ENCODE peak calls at places on chromosome 15, in ten cellular contexts. A, L, V, F, M, O, K, J, B and H are unnamed samples.

GRCh38 chr15:99282129-99282528 is 30.8 kb downstream of the LRRC28 start:
- DNase-seq in L (no peak), A (no peak), O (no peak), M (no peak), J (no peak), K (peak; percentile 4), F (no peak), B (no peak), V (no peak), H (no peak)

GRCh38 chr15:32029862-32030781 is at the start of gene CHRNA7:
- DNase-seq in A (peak; percentile 43), J (peak; percentile 64), B (peak; percentile 76), K (peak; percentile 31), F (peak; percentile 25), L (peak; percentile 12), O (peak; percentile 71), M (peak; percentile 24), V (no peak), H (no peak)

GRCh38 chr15:35506272-35506870 is 39.6 kb downstream of the DPH6 start:
- DNase-seq in F (no peak), B (no peak), A (no peak), O (no peak), L (peak; percentile 79), M (no peak), V (no peak), K (peak; percentile 16), J (no peak), H (no peak)

GRCh38 chr15:75727851-75728715 is 15.4 kb upstream of the CSPG4 start:
- DNase-seq in F (peak; percentile 40), K (peak; percentile 58), O (no peak), A (peak; percentile 47), J (peak; percentile 69), V (no peak), M (peak; percentile 55), L (peak; percentile 23), B (peak; percentile 71), H (no peak)

GRCh38 chr15:91548588-91548987 is 304.9 kb upstream of the SLCO3A1 start:
- DNase-seq in V (no peak), O (no peak), B (no peak), L (no peak), J (no peak), A (no peak), M (no peak), F (no peak), K (no peak), H (no peak)

GRCh38 chr15:38685686-38686339 is 121.2 kb upstream of the RASGRP1 start:
- DNase-seq in O (no peak), B (no peak), M (no peak), L (no peak), V (no peak), F (no peak), A (no peak), K (no peak), J (no peak), H (no peak)

GRCh38 chr15:55917881-55918296 is 75.5 kb downstream of the NEDD4 start:
- DNase-seq in O (peak; percentile 50), L (peak; percentile 58), B (peak; percentile 52), K (peak; percentile 89), M (no peak), F (no peak), A (peak; percentile 88), V (peak; percentile 63), J (peak; percentile 49), H (peak; percentile 89)

GRCh38 chr15:70318594-70318993 is 220.9 kb upstream of the TLE3 start:
- DNase-seq in M (no peak), F (no peak), A (no peak), O (no peak), L (no peak), V (no peak), J (no peak), B (no peak), K (no peak), H (no peak)

GRCh38 chr15:26967719-26968269 is 3.2 kb upstream of the GABRG3 start:
- DNase-seq in F (no peak), M (no peak), J (no peak), A (no peak), L (no peak), O (no peak), K (no peak), V (no peak), B (no peak), H (no peak)
- H3K27ac ChIP-seq in F (no peak overlapping the region), M (no peak overlapping the region), J (no peak overlapping the region), A (no peak overlapping the region), L (no peak overlapping the region), O (no peak overlapping the region), K (no peak overlapping the region), V (no peak overlapping the region), B (no peak overlapping the region), H (no peak overlapping the region)

DNA sequence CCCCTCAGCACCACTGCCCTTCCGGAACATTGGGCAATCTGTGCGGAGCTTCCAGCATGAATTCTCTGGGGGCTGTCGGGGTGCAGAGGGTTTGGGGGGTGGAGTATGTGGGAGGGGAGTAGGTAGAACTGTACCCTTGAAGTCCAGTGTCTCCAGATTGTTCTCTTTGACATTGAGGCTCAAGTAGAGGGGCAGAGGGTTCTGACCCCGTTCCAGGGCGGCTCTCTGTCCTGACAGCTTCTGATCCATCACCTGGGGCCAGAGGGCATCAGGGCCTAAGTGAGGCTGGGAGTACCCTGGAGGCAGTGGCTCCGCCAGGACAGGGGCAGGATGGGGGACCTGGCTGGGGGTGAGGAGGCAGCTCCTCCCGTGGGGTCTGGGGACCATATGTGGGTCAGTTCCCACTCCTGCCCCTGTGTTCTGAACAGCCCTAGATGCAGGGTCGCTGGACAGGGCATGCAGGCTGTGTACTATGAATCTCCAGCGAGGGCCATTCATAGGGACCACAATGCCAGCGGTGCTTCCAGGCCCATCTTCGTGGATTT is 22.1 kb downstream of the PLA2G4D start:
- DNase-seq in A (no peak), F (no peak), K (no peak), M (no peak), V (no peak), J (no peak), L (no peak), B (no peak), O (no peak), H (no peak)
- H3K27ac ChIP-seq in A (no peak overlapping the region), F (no peak overlapping the region), K (no peak overlapping the region), M (no peak overlapping the region), V (no peak overlapping the region), J (no peak overlapping the region), L (no peak overlapping the region), B (no peak overlapping the region), O (no peak overlapping the region), H (no peak overlapping the region)

GRCh38 chr15:42919794-42920280 is 741 bp downstream of the TTBK2 start:
- DNase-seq in V (no peak), M (peak; percentile 36), A (peak; percentile 38), K (peak; percentile 35), B (no peak), F (peak; percentile 47), L (peak; percentile 29), O (no peak), J (no peak), H (no peak)

GRCh38 chr15:42920281-42921048 is at the start of gene TTBK2:
- DNase-seq in F (peak; percentile 96), B (peak; percentile 98), A (peak; percentile 99), M (peak; percentile 99), O (peak; percentile 97), K (peak; percentile 99), V (peak; percentile 87), J (peak; percentile 74), L (peak; percentile 96), H (peak; percentile 98)

GRCh38 chr15:42918047-42918446 is 2.5 kb downstream of the TTBK2 start:
- DNase-seq in A (no peak), L (no peak), O (no peak), F (no peak), B (no peak), J (no peak), M (no peak), V (no peak), K (no peak), H (no peak)

GRCh38 chr15:42919308-42919707 is 1.3 kb downstream of the TTBK2 start:
- DNase-seq in B (no peak), O (no peak), J (no peak), M (no peak), K (no peak), A (peak; percentile 16), F (no peak), L (no peak), V (no peak), H (no peak)

DNA sequence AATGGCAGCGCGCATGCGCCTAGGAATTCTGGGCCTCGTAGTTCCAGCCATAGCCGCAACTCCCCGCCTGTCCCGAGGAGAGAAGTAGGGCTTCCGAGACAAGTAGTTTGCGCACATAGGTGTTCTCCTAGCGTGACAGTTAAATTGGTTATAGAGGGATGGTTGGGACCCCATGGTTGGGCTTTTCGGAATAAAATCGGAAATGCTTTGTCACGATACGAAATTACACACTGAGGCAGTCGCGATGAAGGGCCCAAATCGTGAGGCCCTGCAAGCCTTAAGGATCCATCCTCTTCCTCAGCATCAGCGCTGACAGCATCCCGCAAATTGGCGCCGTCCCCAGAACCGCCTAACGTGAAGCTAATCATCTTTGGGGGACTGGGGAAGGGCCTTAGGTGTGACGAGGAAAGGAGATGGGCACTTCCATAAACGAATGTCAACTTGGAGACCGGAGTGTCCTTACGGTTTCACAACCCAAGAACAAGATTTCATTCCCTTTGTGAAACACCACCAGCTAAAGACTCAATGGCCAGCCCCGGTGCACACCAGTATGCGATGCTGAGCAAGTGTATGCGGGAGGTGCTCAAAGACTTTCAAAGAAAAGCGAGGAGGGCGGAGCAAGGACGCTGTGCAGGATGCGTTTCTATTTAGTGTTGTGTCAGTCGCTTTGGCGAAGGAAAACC is 612 bp upstream of the TTBK2 start:
- DNase-seq in F (peak; percentile 65), V (no peak), M (peak; percentile 31), K (no peak), J (no peak), L (no peak), O (no peak), A (peak; percentile 44), B (peak; percentile 27), H (no peak)
- H3K27ac ChIP-seq in F (peak overlapping the region; percentile 71), V (peak overlapping the region; percentile 38), M (peak overlapping the region; percentile 35), K (no peak overlapping the region), J (peak overlapping the region; percentile 79), L (no peak overlapping the region), O (peak overlapping the region; percentile 85), A (no peak overlapping the region), B (peak overlapping the region; percentile 92), H (peak overlapping the region; percentile 42)

GRCh38 chr15:85543741-85544155 is 163.3 kb downstream of the AKAP13 start:
- DNase-seq in L (no peak), J (no peak), A (no peak), M (peak; percentile 55), B (peak; percentile 86), O (no peak), K (no peak), F (no peak), V (no peak), H (no peak)

GRCh38 chr15:85542895-85543331 is 162.5 kb downstream of the AKAP13 start:
- DNase-seq in L (no peak), F (no peak), M (no peak), B (no peak), O (no peak), K (peak; percentile 85), J (no peak), A (no peak), V (peak; percentile 44), H (no peak)

GRCh38 chr15:85545185-85545584 is 164.8 kb downstream of the AKAP13 start:
- DNase-seq in M (no peak), B (no peak), O (no peak), K (no peak), J (no peak), F (no peak), A (peak; percentile 86), L (no peak), V (no peak), H (no peak)

GRCh38 chr15:85542488-85542887 is 162.1 kb downstream of the AKAP13 start:
- DNase-seq in O (no peak), V (no peak), M (no peak), A (no peak), F (no peak), L (no peak), K (no peak), J (no peak), B (no peak), H (no peak)

GRCh38 chr15:85545757-85546156 is 165.4 kb downstream of the AKAP13 start:
- DNase-seq in B (no peak), F (no peak), O (no peak), A (peak; percentile 34), J (no peak), V (no peak), L (no peak), K (no peak), M (no peak), H (no peak)
- H3K27ac ChIP-seq in B (peak overlapping the region; percentile 84), F (no peak overlapping the region), O (no peak overlapping the region), A (no peak overlapping the region), J (no peak overlapping the region), V (no peak overlapping the region), L (no peak overlapping the region), K (no peak overlapping the region), M (peak overlapping the region; percentile 83), H (no peak overlapping the region)